ENCODE peak calls at places on chromosomes 12 and 14, in eight cellular contexts. One of them, this sample, is unnamed.

GRCh38 chr12:100141666-100141997 is 1.0 kb downstream of the BLTP3B start:
- DNase-seq in cerebellar nuclear complex: peak
- DNase-seq in H7: no peak
- DNase-seq in nephron progenitor cell: no peak
- DNase-seq in CD8-positive, alpha-beta T cell: no peak
- DNase-seq in fibroblast of lung: peak
- DNase-seq in sciatic nerve: no peak
- DNase-seq in stimulated activated CD4-positive, alpha-beta T cell treated with anti-CD3 and anti-CD28 coated beads, Interleukin-4, amount 100 ng/mL, for 4 hours: no peak
- DNase-seq in this sample: peak

GRCh38 chr12:129753596-129753995 is 150.2 kb downstream of the TMEM132D start:
- DNase-seq in fibroblast of lung: no peak
- DNase-seq in stimulated activated CD4-positive, alpha-beta T cell treated with anti-CD3 and anti-CD28 coated beads, Interleukin-4, amount 100 ng/mL, for 4 hours: no peak
- DNase-seq in cerebellar nuclear complex: no peak
- DNase-seq in sciatic nerve: no peak
- DNase-seq in nephron progenitor cell: no peak
- DNase-seq in H7: no peak
- DNase-seq in CD8-positive, alpha-beta T cell: no peak
- DNase-seq in this sample: no peak

GRCh38 chr14:58772814-58773620 is 135.3 kb downstream of the DACT1 start:
- DNase-seq in CD8-positive, alpha-beta T cell: no peak
- DNase-seq in nephron progenitor cell: peak
- DNase-seq in cerebellar nuclear complex: no peak
- DNase-seq in fibroblast of lung: no peak
- DNase-seq in sciatic nerve: no peak
- DNase-seq in H7: peak
- DNase-seq in stimulated activated CD4-positive, alpha-beta T cell treated with anti-CD3 and anti-CD28 coated beads, Interleukin-4, amount 100 ng/mL, for 4 hours: no peak
- DNase-seq in this sample: no peak

GRCh38 chr12:18217981-18218380 is 43.3 kb upstream of the PIK3C2G start:
- DNase-seq in fibroblast of lung: no peak
- DNase-seq in sciatic nerve: no peak
- DNase-seq in cerebellar nuclear complex: no peak
- DNase-seq in CD8-positive, alpha-beta T cell: no peak
- DNase-seq in stimulated activated CD4-positive, alpha-beta T cell treated with anti-CD3 and anti-CD28 coated beads, Interleukin-4, amount 100 ng/mL, for 4 hours: no peak
- DNase-seq in H7: no peak
- DNase-seq in nephron progenitor cell: no peak
- DNase-seq in this sample: no peak

GRCh38 chr12:98594050-98594853 is 766 bp downstream of the SLC25A3 start:
- DNase-seq in fibroblast of lung: peak
- DNase-seq in sciatic nerve: no peak
- DNase-seq in CD8-positive, alpha-beta T cell: no peak
- DNase-seq in H7: no peak
- DNase-seq in nephron progenitor cell: peak
- DNase-seq in stimulated activated CD4-positive, alpha-beta T cell treated with anti-CD3 and anti-CD28 coated beads, Interleukin-4, amount 100 ng/mL, for 4 hours: peak
- DNase-seq in cerebellar nuclear complex: no peak
- DNase-seq in this sample: peak

GRCh38 chr14:45990252-45990651 is 661.3 kb downstream of the RPL10L start:
- DNase-seq in H7: no peak
- DNase-seq in cerebellar nuclear complex: no peak
- DNase-seq in fibroblast of lung: no peak
- DNase-seq in nephron progenitor cell: no peak
- DNase-seq in sciatic nerve: no peak
- DNase-seq in stimulated activated CD4-positive, alpha-beta T cell treated with anti-CD3 and anti-CD28 coated beads, Interleukin-4, amount 100 ng/mL, for 4 hours: no peak
- DNase-seq in CD8-positive, alpha-beta T cell: no peak
- DNase-seq in this sample: no peak

GRCh38 chr12:122835693-122836026 is 403 bp downstream of the HIP1R start:
- DNase-seq in CD8-positive, alpha-beta T cell: no peak
- DNase-seq in nephron progenitor cell: peak
- DNase-seq in fibroblast of lung: no peak
- DNase-seq in cerebellar nuclear complex: no peak
- DNase-seq in H7: peak
- DNase-seq in sciatic nerve: no peak
- DNase-seq in stimulated activated CD4-positive, alpha-beta T cell treated with anti-CD3 and anti-CD28 coated beads, Interleukin-4, amount 100 ng/mL, for 4 hours: peak
- DNase-seq in this sample: no peak

GRCh38 chr12:16670456-16671050 is 64.6 kb upstream of the LMO3 start:
- DNase-seq in stimulated activated CD4-positive, alpha-beta T cell treated with anti-CD3 and anti-CD28 coated beads, Interleukin-4, amount 100 ng/mL, for 4 hours: no peak
- DNase-seq in fibroblast of lung: no peak
- DNase-seq in H7: no peak
- DNase-seq in nephron progenitor cell: no peak
- DNase-seq in sciatic nerve: no peak
- DNase-seq in cerebellar nuclear complex: no peak
- DNase-seq in CD8-positive, alpha-beta T cell: no peak
- DNase-seq in this sample: no peak

GRCh38 chr14:73283592-73284379 is 46.5 kb downstream of the PAPLN start:
- DNase-seq in H7: peak
- DNase-seq in cerebellar nuclear complex: peak
- DNase-seq in fibroblast of lung: peak
- DNase-seq in stimulated activated CD4-positive, alpha-beta T cell treated with anti-CD3 and anti-CD28 coated beads, Interleukin-4, amount 100 ng/mL, for 4 hours: no peak
- DNase-seq in nephron progenitor cell: peak
- DNase-seq in sciatic nerve: no peak
- DNase-seq in CD8-positive, alpha-beta T cell: no peak
- DNase-seq in this sample: no peak

GRCh38 chr14:38210587-38211257 is 3.0 kb downstream of the SSTR1 start:
- DNase-seq in sciatic nerve: peak
- DNase-seq in fibroblast of lung: peak
- DNase-seq in cerebellar nuclear complex: no peak
- DNase-seq in CD8-positive, alpha-beta T cell: no peak
- DNase-seq in stimulated activated CD4-positive, alpha-beta T cell treated with anti-CD3 and anti-CD28 coated beads, Interleukin-4, amount 100 ng/mL, for 4 hours: no peak
- DNase-seq in nephron progenitor cell: peak
- DNase-seq in H7: peak
- DNase-seq in this sample: no peak

GRCh38 chr12:110349521-110350151 is 53.9 kb downstream of the ANAPC7 start:
- DNase-seq in sciatic nerve: no peak
- DNase-seq in H7: peak
- DNase-seq in fibroblast of lung: no peak
- DNase-seq in CD8-positive, alpha-beta T cell: peak
- DNase-seq in cerebellar nuclear complex: no peak
- DNase-seq in stimulated activated CD4-positive, alpha-beta T cell treated with anti-CD3 and anti-CD28 coated beads, Interleukin-4, amount 100 ng/mL, for 4 hours: peak
- DNase-seq in nephron progenitor cell: no peak
- DNase-seq in this sample: no peak

GRCh38 chr14:37985826-37986470 is 221.8 kb upstream of the SSTR1 start:
- DNase-seq in fibroblast of lung: peak
- DNase-seq in CD8-positive, alpha-beta T cell: peak
- DNase-seq in H7: no peak
- DNase-seq in stimulated activated CD4-positive, alpha-beta T cell treated with anti-CD3 and anti-CD28 coated beads, Interleukin-4, amount 100 ng/mL, for 4 hours: peak
- DNase-seq in nephron progenitor cell: peak
- DNase-seq in cerebellar nuclear complex: no peak
- DNase-seq in sciatic nerve: no peak
- DNase-seq in this sample: no peak

GRCh38 chr12:112122823-112123690 is 2.3 kb upstream of the TRAFD1 start:
- DNase-seq in cerebellar nuclear complex: no peak
- DNase-seq in H7: no peak
- DNase-seq in nephron progenitor cell: no peak
- DNase-seq in stimulated activated CD4-positive, alpha-beta T cell treated with anti-CD3 and anti-CD28 coated beads, Interleukin-4, amount 100 ng/mL, for 4 hours: no peak
- DNase-seq in CD8-positive, alpha-beta T cell: no peak
- DNase-seq in sciatic nerve: no peak
- DNase-seq in fibroblast of lung: peak
- DNase-seq in this sample: no peak

GRCh38 chr14:103949386-103949785 is 7.1 kb upstream of the RD3L start:
- DNase-seq in nephron progenitor cell: no peak
- DNase-seq in stimulated activated CD4-positive, alpha-beta T cell treated with anti-CD3 and anti-CD28 coated beads, Interleukin-4, amount 100 ng/mL, for 4 hours: no peak
- DNase-seq in CD8-positive, alpha-beta T cell: no peak
- DNase-seq in cerebellar nuclear complex: no peak
- DNase-seq in sciatic nerve: no peak
- DNase-seq in H7: no peak
- DNase-seq in fibroblast of lung: no peak
- DNase-seq in this sample: no peak

GRCh38 chr14:48527832-48528231 is 852.4 kb upstream of the MDGA2 start:
- DNase-seq in stimulated activated CD4-positive, alpha-beta T cell treated with anti-CD3 and anti-CD28 coated beads, Interleukin-4, amount 100 ng/mL, for 4 hours: no peak
- DNase-seq in CD8-positive, alpha-beta T cell: no peak
- DNase-seq in cerebellar nuclear complex: no peak
- DNase-seq in H7: no peak
- DNase-seq in sciatic nerve: no peak
- DNase-seq in fibroblast of lung: no peak
- DNase-seq in nephron progenitor cell: no peak
- DNase-seq in this sample: no peak

GRCh38 chr14:68282479-68283377 is 463.1 kb downstream of the RAD51B start:
- DNase-seq in CD8-positive, alpha-beta T cell: peak
- DNase-seq in nephron progenitor cell: no peak
- DNase-seq in H7: no peak
- DNase-seq in sciatic nerve: no peak
- DNase-seq in stimulated activated CD4-positive, alpha-beta T cell treated with anti-CD3 and anti-CD28 coated beads, Interleukin-4, amount 100 ng/mL, for 4 hours: no peak
- DNase-seq in fibroblast of lung: no peak
- DNase-seq in cerebellar nuclear complex: no peak
- DNase-seq in this sample: no peak

GRCh38 chr12:56957229-56958052 is at the start of gene RDH16:
- DNase-seq in nephron progenitor cell: no peak
- DNase-seq in fibroblast of lung: no peak
- DNase-seq in cerebellar nuclear complex: no peak
- DNase-seq in stimulated activated CD4-positive, alpha-beta T cell treated with anti-CD3 and anti-CD28 coated beads, Interleukin-4, amount 100 ng/mL, for 4 hours: no peak
- DNase-seq in sciatic nerve: no peak
- DNase-seq in H7: no peak
- DNase-seq in CD8-positive, alpha-beta T cell: no peak
- DNase-seq in this sample: no peak

GRCh38 chr12:108508243-108508642 is 6.8 kb upstream of the FICD start:
- DNase-seq in fibroblast of lung: no peak
- DNase-seq in H7: no peak
- DNase-seq in sciatic nerve: no peak
- DNase-seq in cerebellar nuclear complex: no peak
- DNase-seq in nephron progenitor cell: no peak
- DNase-seq in stimulated activated CD4-positive, alpha-beta T cell treated with anti-CD3 and anti-CD28 coated beads, Interleukin-4, amount 100 ng/mL, for 4 hours: no peak
- DNase-seq in CD8-positive, alpha-beta T cell: no peak
- DNase-seq in this sample: no peak

GRCh38 chr12:51404627-51405026 is 13.4 kb upstream of the GALNT6 start:
- DNase-seq in cerebellar nuclear complex: no peak
- DNase-seq in fibroblast of lung: no peak
- DNase-seq in H7: no peak
- DNase-seq in sciatic nerve: no peak
- DNase-seq in stimulated activated CD4-positive, alpha-beta T cell treated with anti-CD3 and anti-CD28 coated beads, Interleukin-4, amount 100 ng/mL, for 4 hours: no peak
- DNase-seq in CD8-positive, alpha-beta T cell: no peak
- DNase-seq in nephron progenitor cell: no peak
- DNase-seq in this sample: no peak

GRCh38 chr14:97603201-97603600 is 806.0 kb downstream of the VRK1 start:
- DNase-seq in sciatic nerve: no peak
- DNase-seq in nephron progenitor cell: no peak
- DNase-seq in stimulated activated CD4-positive, alpha-beta T cell treated with anti-CD3 and anti-CD28 coated beads, Interleukin-4, amount 100 ng/mL, for 4 hours: no peak
- DNase-seq in CD8-positive, alpha-beta T cell: peak
- DNase-seq in cerebellar nuclear complex: no peak
- DNase-seq in H7: no peak
- DNase-seq in fibroblast of lung: no peak
- DNase-seq in this sample: no peak

GRCh38 chr12:110582286-110583136 is 607 bp downstream of the PPTC7 start:
- DNase-seq in H7: peak
- DNase-seq in stimulated activated CD4-positive, alpha-beta T cell treated with anti-CD3 and anti-CD28 coated beads, Interleukin-4, amount 100 ng/mL, for 4 hours: peak
- DNase-seq in fibroblast of lung: peak
- DNase-seq in cerebellar nuclear complex: no peak
- DNase-seq in sciatic nerve: peak
- DNase-seq in CD8-positive, alpha-beta T cell: peak
- DNase-seq in nephron progenitor cell: peak
- DNase-seq in this sample: peak

GRCh38 chr12:57033428-57033827 is 16.5 kb downstream of the MYO1A start:
- DNase-seq in nephron progenitor cell: no peak
- DNase-seq in sciatic nerve: no peak
- DNase-seq in cerebellar nuclear complex: no peak
- DNase-seq in CD8-positive, alpha-beta T cell: no peak
- DNase-seq in stimulated activated CD4-positive, alpha-beta T cell treated with anti-CD3 and anti-CD28 coated beads, Interleukin-4, amount 100 ng/mL, for 4 hours: no peak
- DNase-seq in H7: no peak
- DNase-seq in fibroblast of lung: no peak
- DNase-seq in this sample: peak